ENCODE peak calls at places on chromosomes 12 and 14, in ten cellular contexts. G is ovary, F is right lobe of liver, O is Peyer's patch, E is uterus, S is HepG2, N is GM12878, A is stomach, T is prostate gland, I is sigmoid colon. Q is an unnamed sample.
A peak's percentile ranks its signal among the peaks of the same experiment; 100 is the strongest.

GRCh38 chr12:2544213-2544612 is 250.6 kb upstream of the FKBP4 start:
- DNase-seq in F (no peak), S (no peak), T (no peak), G (no peak), I (no peak), E (no peak), O (no peak), N (no peak), A (no peak), Q (no peak)

GRCh38 chr12:3432176-3432742 is 58.7 kb upstream of the PRMT8 start:
- DNase-seq in E (no peak), A (no peak), G (no peak), F (no peak), T (no peak), N (no peak), I (no peak), O (no peak), S (peak; percentile 14), Q (no peak)

GRCh38 chr12:65139389-65139788 is 18.3 kb upstream of the WIF1 start:
- DNase-seq in G (no peak), F (no peak), I (no peak), E (no peak), S (no peak), A (no peak), N (no peak), O (no peak), T (no peak), Q (no peak)

GRCh38 chr14:24838945-24839616 is 205.1 kb upstream of the GZMB start:
- DNase-seq in A (no peak), E (no peak), N (no peak), S (peak; percentile 66), T (peak; percentile 17), O (no peak), I (no peak), F (peak; percentile 71), G (no peak), Q (no peak)

GRCh38 chr14:29741909-29742401 is 185.7 kb downstream of the PRKD1 start:
- DNase-seq in E (no peak), I (no peak), F (no peak), O (no peak), S (no peak), A (no peak), T (no peak), N (no peak), G (peak; percentile 31), Q (no peak)

GRCh38 chr12:101172316-101172715 is 37.7 kb downstream of the SLC5A8 start:
- DNase-seq in G (no peak), I (no peak), F (no peak), N (no peak), O (no peak), A (no peak), S (peak; percentile 23), E (no peak), T (no peak), Q (no peak)

GRCh38 chr14:68308695-68309094 is 484.2 kb downstream of the ZFP36L1 start:
- DNase-seq in O (no peak), S (no peak), A (no peak), T (no peak), G (no peak), N (no peak), E (no peak), I (no peak), F (no peak), Q (no peak)

GRCh38 chr12:79155703-79156102 is 291.1 kb downstream of the SYT1 start:
- DNase-seq in T (no peak), F (no peak), E (no peak), I (no peak), S (no peak), O (no peak), A (no peak), N (no peak), G (no peak), Q (no peak)

GRCh38 chr14:24323341-24323740 is 11.5 kb downstream of the ADCY4 start:
- DNase-seq in G (no peak), F (no peak), S (no peak), A (no peak), O (no peak), I (no peak), N (no peak), E (no peak), T (no peak), Q (no peak)

GRCh38 chr12:111362687-111363475 is 6.0 kb downstream of the PHETA1 start:
- DNase-seq in O (no peak), G (no peak), I (no peak), T (no peak), F (peak; percentile 56), N (no peak), S (no peak), A (no peak), E (no peak), Q (no peak)

GRCh38 chr14:103629503-103630121 is 601 bp downstream of the KLC1 start:
- DNase-seq in I (peak; percentile 78), A (peak; percentile 55), G (peak; percentile 69), S (no peak), O (peak; percentile 71), N (no peak), F (peak; percentile 66), E (peak; percentile 56), T (peak; percentile 28), Q (no peak)

GRCh38 chr12:47973870-47974269 is 10.5 kb downstream of the TMEM106C start:
- DNase-seq in E (no peak), A (no peak), I (no peak), O (no peak), T (no peak), N (no peak), F (no peak), S (no peak), G (no peak), Q (no peak)

GRCh38 chr14:106657460-106657859 is 1131.1 kb downstream of the TMEM121 start:
- DNase-seq in F (no peak), S (no peak), T (no peak), O (peak; percentile 80), N (no peak), I (no peak), G (no peak), E (no peak), A (no peak), Q (no peak)

DNA sequence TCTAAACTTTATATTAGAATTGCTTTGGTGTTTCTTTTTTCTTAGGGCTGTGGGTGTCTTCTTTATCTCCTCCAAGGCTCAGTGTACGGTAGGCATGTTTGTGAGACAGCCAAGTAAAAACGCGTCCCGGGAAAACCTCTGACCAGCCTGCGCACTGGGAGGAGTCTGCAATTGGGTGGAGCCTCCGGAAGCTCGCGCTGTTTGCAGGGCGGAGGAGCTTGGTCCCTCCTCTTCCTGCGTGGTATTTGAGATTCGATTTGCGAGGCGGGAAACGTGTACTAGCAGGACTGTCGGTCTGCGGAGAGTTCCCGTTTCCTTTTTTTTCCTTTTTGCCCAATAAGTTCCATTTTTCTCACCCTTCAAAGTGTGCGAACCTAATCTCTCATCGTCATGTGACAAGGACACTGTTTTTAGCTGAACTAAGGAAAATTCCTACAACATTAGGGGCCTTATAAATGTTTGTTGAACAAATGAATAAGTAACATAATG is 182.1 kb upstream of the OTX2 start:
- DNase-seq in N (no peak), T (no peak), A (no peak), F (no peak), O (no peak), G (no peak), S (no peak), I (no peak), E (no peak), Q (no peak)
- TF ChIP-seq POLR2A in N (no peak), T (no peak), A (no peak), F (no peak), O (no peak), G (no peak), S (no peak), I (no peak), E (no peak), Q (no peak)

DNA sequence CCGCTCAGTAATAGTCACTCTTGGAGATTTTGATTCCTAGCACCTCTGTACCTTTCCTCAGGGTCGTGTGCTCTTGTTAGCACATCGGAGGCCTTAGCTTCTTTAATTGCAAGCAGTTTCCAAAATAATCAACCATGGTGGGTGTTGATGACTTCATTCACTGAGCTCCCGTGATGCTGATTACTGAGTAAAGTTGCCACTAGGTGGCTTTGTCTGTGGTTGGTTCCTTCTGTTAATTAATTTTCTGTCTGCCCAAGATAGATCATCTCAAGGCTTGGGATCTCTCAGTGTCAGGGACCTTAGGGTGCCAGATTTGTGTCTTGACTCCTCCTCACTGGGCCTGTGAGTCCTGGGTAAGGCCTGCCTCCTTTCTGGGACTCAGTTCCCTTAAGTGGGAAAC is 54.3 kb downstream of the PTPN11 start:
- DNase-seq in E (no peak), A (no peak), S (no peak), T (no peak), G (no peak), F (no peak), O (no peak), N (no peak), I (no peak), Q (no peak)
- TF ChIP-seq CTCF in E (no peak), A (no peak), S (peak; percentile 12), T (no peak), G (no peak), F (no peak), O (no peak), N (no peak), I (no peak), Q (no peak)

GRCh38 chr12:68761442-68761812 is 15.5 kb downstream of the SLC35E3 start:
- DNase-seq in A (no peak), S (no peak), I (no peak), N (no peak), O (no peak), F (no peak), T (no peak), G (no peak), E (no peak), Q (no peak)

GRCh38 chr12:68759852-68760251 is 13.9 kb downstream of the SLC35E3 start:
- DNase-seq in G (no peak), I (no peak), A (no peak), N (no peak), F (no peak), E (no peak), S (no peak), T (no peak), O (no peak), Q (no peak)

GRCh38 chr12:68760806-68761441 is 14.9 kb downstream of the SLC35E3 start:
- DNase-seq in N (no peak), S (no peak), E (no peak), T (no peak), G (no peak), O (no peak), I (no peak), A (no peak), F (no peak), Q (no peak)

GRCh38 chr12:68761901-68762630 is 16.1 kb downstream of the SLC35E3 start:
- DNase-seq in F (no peak), S (no peak), O (no peak), A (no peak), E (no peak), N (no peak), T (no peak), G (no peak), I (no peak), Q (no peak)

GRCh38 chr12:68762691-68763090 is 16.7 kb downstream of the SLC35E3 start:
- DNase-seq in T (no peak), F (no peak), N (no peak), G (no peak), A (no peak), O (no peak), I (no peak), S (no peak), E (no peak), Q (no peak)
- H3K36me3 ChIP-seq in T (no peaks in the 10 kb centered on the region), F (peaks cover 11% of the 10 kb centered on the region), N (no peaks in the 10 kb centered on the region), G (no peaks in the 10 kb centered on the region), A (peaks cover 91% of the 10 kb centered on the region), O (no peaks in the 10 kb centered on the region), I (peaks cover 3% of the 10 kb centered on the region), S (peaks cover 42% of the 10 kb centered on the region), E (no peaks in the 10 kb centered on the region), Q (no peaks in the 10 kb centered on the region)

GRCh38 chr12:40157307-40157706 is 51.4 kb upstream of the SLC2A13 start:
- DNase-seq in A (no peak), O (no peak), I (no peak), S (no peak), G (no peak), N (no peak), E (no peak), T (no peak), F (no peak), Q (no peak)
- TF ChIP-seq POLR2A in A (no peak), O (no peak), I (no peak), S (no peak), G (no peak), N (no peak), E (no peak), T (no peak), F (no peak), Q (no peak)

Q was measured in vagina.